ENCODE peak calls at places on chromosome 2, in seven cellular contexts. One of them, this sample, is unnamed.

GRCh38 chr2:46036929-46037328 is 260.3 kb upstream of the EPAS1 start:
- DNase-seq in IMR-90: peak
- DNase-seq in H1: no peak
- DNase-seq in A549: no peak
- DNase-seq in K562: no peak
- DNase-seq in GM12878: no peak
- DNase-seq in HepG2: no peak
- DNase-seq in this sample: no peak

GRCh38 chr2:64812298-64812697 is 158.6 kb upstream of the SERTAD2 start:
- DNase-seq in IMR-90: no peak
- DNase-seq in H1: no peak
- DNase-seq in A549: no peak
- DNase-seq in K562: no peak
- DNase-seq in GM12878: no peak
- DNase-seq in HepG2: no peak
- DNase-seq in this sample: no peak

GRCh38 chr2:196249860-196250259 is 78.5 kb upstream of the STK17B start:
- DNase-seq in IMR-90: peak
- DNase-seq in H1: no peak
- DNase-seq in A549: no peak
- DNase-seq in K562: no peak
- DNase-seq in GM12878: no peak
- DNase-seq in HepG2: no peak
- DNase-seq in this sample: no peak

GRCh38 chr2:204277226-204277625 is 268.0 kb upstream of the PARD3B start:
- DNase-seq in IMR-90: no peak
- DNase-seq in H1: no peak
- DNase-seq in A549: no peak
- DNase-seq in K562: no peak
- DNase-seq in GM12878: no peak
- DNase-seq in HepG2: no peak
- DNase-seq in this sample: no peak

GRCh38 chr2:144460981-144461766 is 58.7 kb downstream of the ZEB2 start:
- DNase-seq in IMR-90: peak
- DNase-seq in H1: no peak
- DNase-seq in A549: no peak
- DNase-seq in K562: peak
- DNase-seq in GM12878: no peak
- DNase-seq in HepG2: no peak
- DNase-seq in this sample: no peak

GRCh38 chr2:18991177-18992168 is 366.9 kb downstream of the OSR1 start:
- DNase-seq in IMR-90: peak
- DNase-seq in H1: no peak
- DNase-seq in A549: peak
- DNase-seq in K562: no peak
- DNase-seq in GM12878: no peak
- DNase-seq in HepG2: no peak
- DNase-seq in this sample: no peak

GRCh38 chr2:75464348-75464946 is 96.3 kb downstream of the EVA1A start:
- DNase-seq in IMR-90: peak
- DNase-seq in H1: no peak
- DNase-seq in A549: peak
- DNase-seq in K562: peak
- DNase-seq in GM12878: no peak
- DNase-seq in HepG2: peak
- DNase-seq in this sample: peak

GRCh38 chr2:225998653-225999052 is 599.1 kb downstream of the NYAP2 start:
- DNase-seq in IMR-90: peak
- DNase-seq in H1: no peak
- DNase-seq in A549: no peak
- DNase-seq in K562: no peak
- DNase-seq in GM12878: no peak
- DNase-seq in HepG2: no peak
- DNase-seq in this sample: no peak

GRCh38 chr2:19041773-19042172 is 316.6 kb downstream of the OSR1 start:
- DNase-seq in IMR-90: no peak
- DNase-seq in H1: no peak
- DNase-seq in A549: no peak
- DNase-seq in K562: no peak
- DNase-seq in GM12878: no peak
- DNase-seq in HepG2: no peak
- DNase-seq in this sample: no peak

GRCh38 chr2:127205211-127206140 is 14.6 kb downstream of the CYP27C1 start:
- DNase-seq in IMR-90: no peak
- DNase-seq in H1: no peak
- DNase-seq in A549: no peak
- DNase-seq in K562: no peak
- DNase-seq in GM12878: no peak
- DNase-seq in HepG2: no peak
- DNase-seq in this sample: no peak

GRCh38 chr2:130795431-130795830 is 40.1 kb downstream of the AMER3 start:
- DNase-seq in IMR-90: no peak
- DNase-seq in H1: no peak
- DNase-seq in A549: no peak
- DNase-seq in K562: no peak
- DNase-seq in GM12878: no peak
- DNase-seq in HepG2: no peak
- DNase-seq in this sample: no peak

GRCh38 chr2:151632993-151633592 is 101.2 kb downstream of the NEB start:
- DNase-seq in IMR-90: peak
- DNase-seq in H1: no peak
- DNase-seq in A549: no peak
- DNase-seq in K562: peak
- DNase-seq in GM12878: no peak
- DNase-seq in HepG2: peak
- DNase-seq in this sample: peak

GRCh38 chr2:100139114-100139513 is 3.3 kb downstream of the AFF3 start:
- DNase-seq in IMR-90: no peak
- DNase-seq in H1: no peak
- DNase-seq in A549: no peak
- DNase-seq in K562: no peak
- DNase-seq in GM12878: no peak
- DNase-seq in HepG2: no peak
- DNase-seq in this sample: no peak

GRCh38 chr2:152407204-152407721 is 72.3 kb downstream of the FMNL2 start:
- DNase-seq in IMR-90: peak
- DNase-seq in H1: peak
- DNase-seq in A549: peak
- DNase-seq in K562: peak
- DNase-seq in GM12878: peak
- DNase-seq in HepG2: no peak
- DNase-seq in this sample: no peak

GRCh38 chr2:239609583-239610310 is 208.9 kb upstream of the HDAC4 start:
- DNase-seq in IMR-90: no peak
- DNase-seq in H1: no peak
- DNase-seq in A549: no peak
- DNase-seq in K562: no peak
- DNase-seq in GM12878: no peak
- DNase-seq in HepG2: no peak
- DNase-seq in this sample: no peak

GRCh38 chr2:74441690-74442482 is at the start of gene RTKN:
- DNase-seq in IMR-90: no peak
- DNase-seq in H1: peak
- DNase-seq in A549: no peak
- DNase-seq in K562: no peak
- DNase-seq in GM12878: no peak
- DNase-seq in HepG2: peak
- DNase-seq in this sample: peak

GRCh38 chr2:84906108-84906899 is 848 bp downstream of the TMSB10 start:
- DNase-seq in IMR-90: no peak
- DNase-seq in H1: no peak
- DNase-seq in A549: no peak
- DNase-seq in K562: peak
- DNase-seq in GM12878: no peak
- DNase-seq in HepG2: no peak
- DNase-seq in this sample: no peak

DNA sequence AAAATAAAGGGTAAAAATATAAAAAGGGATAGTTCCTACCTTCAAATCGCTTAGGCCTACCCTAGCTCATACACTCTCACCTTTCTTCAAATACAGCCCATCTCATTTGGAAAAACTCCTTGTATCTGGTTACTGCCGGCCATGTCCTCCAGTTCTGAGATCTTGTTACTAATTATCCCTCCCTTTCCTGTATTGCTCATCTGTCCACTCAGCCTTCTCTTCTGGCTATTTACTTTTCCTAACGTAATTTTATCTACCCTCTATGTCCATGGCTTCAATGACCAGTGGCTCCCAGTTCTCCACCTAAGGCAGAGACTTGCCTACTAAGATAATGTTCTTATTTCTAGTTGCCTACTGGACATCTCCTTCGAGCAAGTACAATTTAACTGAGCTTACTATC is 342.9 kb upstream of the ACVR2A start:
- DNase-seq in IMR-90: no peak
- DNase-seq in H1: no peak
- DNase-seq in A549: no peak
- DNase-seq in K562: no peak
- DNase-seq in GM12878: no peak
- DNase-seq in HepG2: no peak
- DNase-seq in this sample: no peak
- TF ChIP-seq RAD21 in IMR-90: no peak
- TF ChIP-seq RAD21 in H1: no peak
- TF ChIP-seq RAD21 in A549: no peak
- TF ChIP-seq RAD21 in K562: no peak
- TF ChIP-seq RAD21 in GM12878: no peak
- TF ChIP-seq RAD21 in HepG2: no peak
- TF ChIP-seq RAD21 in this sample: no peak

DNA sequence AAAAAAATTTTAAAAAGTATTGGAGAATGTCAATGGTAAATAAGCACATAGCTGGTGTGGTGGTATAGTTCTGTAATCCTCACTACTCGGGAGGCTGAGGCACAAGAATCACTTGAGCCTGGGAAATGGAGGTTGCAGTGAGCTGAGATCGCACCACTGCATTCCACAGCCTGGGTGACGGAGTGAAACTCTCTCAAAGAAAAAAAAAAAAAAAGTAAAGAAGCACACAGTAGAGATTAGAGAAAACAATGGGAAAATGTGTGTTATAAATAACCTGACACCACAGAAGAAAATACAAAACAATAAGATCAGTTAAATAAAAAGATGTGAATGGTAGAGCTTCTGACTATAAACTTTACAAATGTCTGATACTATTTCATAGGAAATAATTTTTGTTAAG is 163.7 kb upstream of the WDSUB1 start:
- DNase-seq in IMR-90: no peak
- DNase-seq in H1: no peak
- DNase-seq in A549: no peak
- DNase-seq in K562: no peak
- DNase-seq in GM12878: no peak
- DNase-seq in HepG2: no peak
- DNase-seq in this sample: no peak
- TF ChIP-seq RAD21 in IMR-90: no peak
- TF ChIP-seq RAD21 in H1: no peak
- TF ChIP-seq RAD21 in A549: no peak
- TF ChIP-seq RAD21 in K562: no peak
- TF ChIP-seq RAD21 in GM12878: no peak
- TF ChIP-seq RAD21 in HepG2: no peak
- TF ChIP-seq RAD21 in this sample: no peak

GRCh38 chr2:191171291-191171690 is 20.5 kb upstream of the STAT4 start:
- DNase-seq in IMR-90: no peak
- DNase-seq in H1: no peak
- DNase-seq in A549: no peak
- DNase-seq in K562: no peak
- DNase-seq in GM12878: no peak
- DNase-seq in HepG2: no peak
- DNase-seq in this sample: no peak
- TF ChIP-seq RAD21 in IMR-90: no peak
- TF ChIP-seq RAD21 in H1: no peak
- TF ChIP-seq RAD21 in A549: no peak
- TF ChIP-seq RAD21 in K562: no peak
- TF ChIP-seq RAD21 in GM12878: no peak
- TF ChIP-seq RAD21 in HepG2: no peak
- TF ChIP-seq RAD21 in this sample: no peak

GRCh38 chr2:174482854-174483253 is 4.0 kb downstream of the GPR155 start:
- DNase-seq in IMR-90: no peak
- DNase-seq in H1: no peak
- DNase-seq in A549: no peak
- DNase-seq in K562: no peak
- DNase-seq in GM12878: no peak
- DNase-seq in HepG2: no peak
- DNase-seq in this sample: no peak

GRCh38 chr2:174473796-174474195 is 13.0 kb downstream of the GPR155 start:
- DNase-seq in IMR-90: no peak
- DNase-seq in H1: no peak
- DNase-seq in A549: no peak
- DNase-seq in K562: no peak
- DNase-seq in GM12878: no peak
- DNase-seq in HepG2: no peak
- DNase-seq in this sample: no peak

GRCh38 chr2:174477772-174478171 is 9.1 kb downstream of the GPR155 start:
- DNase-seq in IMR-90: no peak
- DNase-seq in H1: no peak
- DNase-seq in A549: no peak
- DNase-seq in K562: no peak
- DNase-seq in GM12878: no peak
- DNase-seq in HepG2: no peak
- DNase-seq in this sample: no peak
- TF ChIP-seq RAD21 in IMR-90: no peak
- TF ChIP-seq RAD21 in H1: no peak
- TF ChIP-seq RAD21 in A549: no peak
- TF ChIP-seq RAD21 in K562: no peak
- TF ChIP-seq RAD21 in GM12878: no peak
- TF ChIP-seq RAD21 in HepG2: no peak
- TF ChIP-seq RAD21 in this sample: no peak

GRCh38 chr2:61543062-61543461 is 4.9 kb upstream of the XPO1 start:
- DNase-seq in IMR-90: no peak
- DNase-seq in H1: no peak
- DNase-seq in A549: no peak
- DNase-seq in K562: no peak
- DNase-seq in GM12878: no peak
- DNase-seq in HepG2: no peak
- DNase-seq in this sample: no peak
- TF ChIP-seq RAD21 in IMR-90: no peak
- TF ChIP-seq RAD21 in H1: no peak
- TF ChIP-seq RAD21 in A549: no peak
- TF ChIP-seq RAD21 in K562: no peak
- TF ChIP-seq RAD21 in GM12878: no peak
- TF ChIP-seq RAD21 in HepG2: no peak
- TF ChIP-seq RAD21 in this sample: peak

DNA sequence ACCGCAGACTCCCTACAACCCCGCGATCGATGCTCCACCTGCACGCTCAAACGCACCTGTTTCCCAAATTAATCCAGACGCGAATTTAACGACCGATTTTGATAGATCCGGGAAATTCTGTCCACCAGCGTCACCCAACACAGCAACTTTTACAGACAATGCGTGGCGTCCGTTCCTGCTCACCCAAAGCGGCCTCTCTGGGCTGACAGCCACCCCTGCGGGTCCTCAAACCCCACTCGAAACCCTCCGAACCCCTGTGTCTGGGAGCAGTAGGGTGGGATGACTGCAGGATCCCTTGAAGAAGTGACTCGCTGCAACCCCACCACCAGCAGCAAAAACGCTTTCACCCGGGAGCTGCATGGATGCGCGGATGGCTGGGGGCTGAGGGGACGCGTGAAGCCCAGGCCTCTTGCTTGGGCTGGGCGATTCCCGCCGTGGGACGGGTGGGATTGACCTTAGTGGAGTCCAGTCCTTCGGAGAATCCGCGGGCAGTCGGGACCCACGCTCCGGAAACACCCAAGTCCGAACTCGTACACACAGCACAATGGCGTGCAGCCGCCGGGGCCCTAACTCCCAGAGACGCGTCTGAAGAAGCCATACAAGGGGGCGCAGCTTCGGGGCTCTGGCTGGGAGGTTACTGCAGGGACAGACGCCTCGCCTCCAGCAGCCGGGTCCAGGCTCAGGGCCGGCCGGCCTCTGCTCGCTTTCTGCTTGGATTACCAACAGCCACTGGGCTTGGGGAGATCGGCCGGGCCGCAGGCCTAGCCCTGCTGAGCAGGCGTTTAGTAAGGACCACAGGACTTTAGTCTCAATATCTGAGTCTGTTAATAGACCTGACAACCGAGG is 31.1 kb upstream of the ATP6V1B1 start:
- DNase-seq in IMR-90: no peak
- DNase-seq in H1: peak
- DNase-seq in A549: no peak
- DNase-seq in K562: no peak
- DNase-seq in GM12878: no peak
- DNase-seq in HepG2: no peak
- DNase-seq in this sample: no peak
- TF ChIP-seq RAD21 in IMR-90: no peak
- TF ChIP-seq RAD21 in H1: no peak
- TF ChIP-seq RAD21 in A549: no peak
- TF ChIP-seq RAD21 in K562: no peak
- TF ChIP-seq RAD21 in GM12878: no peak
- TF ChIP-seq RAD21 in HepG2: no peak
- TF ChIP-seq RAD21 in this sample: no peak

This sample was measured in HCT116.